ENCODE peak calls at places on chromosomes 7 and 10, in six cellular contexts. U is pancreas, M is GM23248, Q is transverse colon, J is lower lobe of right lung, B is HepG2. D is an unnamed sample.

GRCh38 chr7:87128883-87129282 is 23.4 kb upstream of the DMTF1 start:
- DNase-seq in J (no peak), B (no peak), M (no peak), U (no peak), Q (no peak), D (no peak)

GRCh38 chr10:110868981-110869380 is 2.7 kb upstream of the PDCD4 start:
- DNase-seq in J (no peak), Q (no peak), M (no peak), B (no peak), U (no peak), D (no peak)

GRCh38 chr10:60399343-60399742 is 9.7 kb upstream of the ANK3 start:
- DNase-seq in U (no peak), B (no peak), Q (no peak), J (no peak), M (no peak), D (no peak)

GRCh38 chr7:141354251-141354650 is 197.0 kb upstream of the AGK start:
- DNase-seq in B (no peak), J (no peak), M (peak; percentile 45), U (no peak), Q (no peak), D (no peak)

GRCh38 chr10:101291254-101292193 is 62.3 kb upstream of the LBX1 start:
- DNase-seq in B (peak; percentile 30), U (peak; percentile 84), J (peak; percentile 59), M (peak; percentile 54), Q (peak; percentile 36), D (peak; percentile 72)

GRCh38 chr10:134205-134742 is 981 bp upstream of the ZMYND11 start:
- DNase-seq in M (no peak), Q (no peak), J (no peak), B (no peak), U (no peak), D (peak; percentile 27)

GRCh38 chr7:149147072-149147729 is at the start of gene ZNF398:
- DNase-seq in U (peak; percentile 90), M (peak; percentile 91), Q (peak; percentile 79), J (peak; percentile 85), B (peak; percentile 45), D (peak; percentile 74)

GRCh38 chr10:100740476-100741341 is 4.7 kb upstream of the PAX2 start:
- DNase-seq in U (no peak), B (no peak), M (no peak), Q (no peak), J (no peak), D (no peak)

GRCh38 chr10:120643373-120643772 is 186.3 kb downstream of the PLPP4 start:
- DNase-seq in Q (no peak), B (no peak), M (no peak), U (no peak), J (no peak), D (no peak)

GRCh38 chr7:16849295-16850148 is 32.3 kb downstream of the AGR3 start:
- DNase-seq in M (no peak), J (no peak), B (no peak), Q (no peak), U (no peak), D (no peak)

GRCh38 chr7:16847381-16847860 is 34.4 kb downstream of the AGR3 start:
- DNase-seq in J (peak; percentile 76), Q (peak; percentile 75), M (no peak), U (no peak), B (peak; percentile 50), D (no peak)

GRCh38 chr7:16845746-16846145 is 36.0 kb downstream of the AGR3 start:
- DNase-seq in M (no peak), B (no peak), U (no peak), J (no peak), Q (no peak), D (no peak)

GRCh38 chr7:16850772-16851466 is 30.9 kb downstream of the AGR3 start:
- DNase-seq in M (no peak), Q (no peak), U (no peak), J (peak; percentile 47), B (no peak), D (no peak)

DNA sequence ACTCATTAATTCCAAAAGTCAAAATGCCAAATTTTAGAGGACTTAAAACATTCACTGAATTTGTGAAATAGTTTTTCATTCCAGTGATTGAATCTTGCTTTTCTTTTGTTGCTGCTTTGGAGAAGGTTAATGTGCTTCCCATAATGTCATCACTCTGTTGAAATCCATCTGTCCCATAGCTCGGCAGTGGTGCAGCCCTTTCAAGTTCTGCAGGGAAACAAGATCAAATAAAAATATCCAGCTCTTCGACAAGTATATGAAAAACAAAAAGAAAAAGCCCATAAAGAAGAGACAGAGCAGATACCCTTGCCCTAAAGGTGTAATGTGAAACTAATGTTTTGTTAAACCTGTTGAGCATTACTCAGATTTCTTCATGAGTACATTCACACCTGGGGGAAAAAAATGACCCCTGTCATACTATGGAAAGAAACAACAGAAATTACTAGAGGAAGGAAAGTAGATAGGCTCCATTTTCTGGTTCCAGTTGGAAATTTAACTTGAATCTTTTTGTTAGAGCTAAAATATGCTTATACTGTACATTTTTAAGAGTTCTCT is 35.1 kb downstream of the AGR3 start:
- DNase-seq in B (no peak), M (no peak), J (no peak), Q (no peak), U (no peak), D (no peak)
- H3K36me3 ChIP-seq in B (no peaks in the 10 kb centered on the region), M (no peaks in the 10 kb centered on the region), J (no peaks in the 10 kb centered on the region), Q (no peaks in the 10 kb centered on the region), U (no peaks in the 10 kb centered on the region), D (no peaks in the 10 kb centered on the region)

GRCh38 chr10:77820349-77820748 is 106.2 kb downstream of the DLG5 start:
- DNase-seq in B (no peak), M (no peak), J (peak; percentile 8), Q (no peak), U (no peak), D (no peak)
- H3K36me3 ChIP-seq in B (peaks cover 44% of the 10 kb centered on the region), M (no peaks in the 10 kb centered on the region), J (peaks cover 80% of the 10 kb centered on the region), Q (peaks cover 32% of the 10 kb centered on the region), U (peaks cover 45% of the 10 kb centered on the region), D (no peaks in the 10 kb centered on the region)

GRCh38 chr10:122420624-122421007 is 33.8 kb upstream of the ARMS2 start:
- DNase-seq in U (no peak), Q (no peak), J (no peak), M (peak; percentile 42), B (no peak), D (no peak)
- H3K36me3 ChIP-seq in U (peaks cover 22% of the 10 kb centered on the region), Q (no peaks in the 10 kb centered on the region), J (peaks cover 31% of the 10 kb centered on the region), M (peaks cover 13% of the 10 kb centered on the region), B (peaks cover 20% of the 10 kb centered on the region), D (no peaks in the 10 kb centered on the region)

GRCh38 chr7:155644178-155644970 is at the start of gene RBM33:
- DNase-seq in B (peak; percentile 88), U (peak; percentile 91), Q (peak; percentile 81), M (peak; percentile 93), J (peak; percentile 85), D (peak; percentile 83)

GRCh38 chr7:155646669-155647068 is 2.2 kb downstream of the RBM33 start:
- DNase-seq in B (no peak), J (no peak), Q (no peak), U (no peak), M (no peak), D (no peak)

GRCh38 chr7:155643804-155644177 is 670 bp upstream of the RBM33 start:
- DNase-seq in U (no peak), J (no peak), M (peak; percentile 61), Q (no peak), B (no peak), D (no peak)

GRCh38 chr7:155645652-155646051 is 1.2 kb downstream of the RBM33 start:
- DNase-seq in M (peak; percentile 46), U (no peak), J (no peak), Q (no peak), B (no peak), D (no peak)

DNA sequence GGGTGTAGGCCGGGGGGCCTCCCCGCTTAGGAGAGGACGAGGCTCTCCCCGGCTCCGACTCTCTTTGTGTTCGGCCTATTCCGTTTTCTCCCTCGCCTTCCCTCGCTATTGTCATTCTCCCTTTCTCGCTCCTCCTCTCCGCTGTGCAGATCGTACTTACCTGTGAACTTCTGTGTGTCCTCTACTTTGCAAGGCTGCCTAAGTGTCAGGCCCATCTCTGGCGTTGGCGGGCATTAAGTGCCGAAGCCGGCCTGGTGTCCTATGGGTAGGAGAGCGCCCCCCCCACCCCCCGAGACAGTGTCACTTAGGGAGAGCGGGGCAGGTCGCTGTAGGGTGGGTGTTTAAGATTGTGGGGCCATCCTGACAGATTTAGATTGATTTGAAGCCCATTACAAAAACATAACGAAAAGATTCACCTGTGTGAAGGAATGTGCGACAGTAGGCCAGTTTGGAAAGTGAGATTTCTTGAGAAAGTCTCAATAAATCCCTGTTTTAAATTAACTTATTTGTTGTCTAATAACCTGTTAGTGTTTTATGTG is 579 bp downstream of the RBM33 start:
- DNase-seq in Q (peak; percentile 38), U (peak; percentile 59), J (peak; percentile 59), B (peak; percentile 22), M (peak; percentile 74), D (peak; percentile 69)
- H3K36me3 ChIP-seq in Q (no peaks in the 10 kb centered on the region), U (no peaks in the 10 kb centered on the region), J (peaks cover 17% of the 10 kb centered on the region), B (peaks cover 2% of the 10 kb centered on the region), M (peaks cover 17% of the 10 kb centered on the region), D (no peaks in the 10 kb centered on the region)

GRCh38 chr7:157233677-157234076 is 95.0 kb downstream of the UBE3C start:
- DNase-seq in J (no peak), Q (no peak), U (no peak), M (peak; percentile 64), B (no peak), D (no peak)

GRCh38 chr7:157224627-157225026 is 85.9 kb downstream of the UBE3C start:
- DNase-seq in B (peak; percentile 23), U (no peak), Q (no peak), M (peak; percentile 42), J (no peak), D (no peak)

GRCh38 chr7:157234271-157234670 is 95.5 kb downstream of the UBE3C start:
- DNase-seq in U (no peak), M (peak; percentile 61), B (no peak), Q (no peak), J (no peak), D (no peak)

GRCh38 chr7:157228864-157229422 is 90.2 kb downstream of the UBE3C start:
- DNase-seq in J (no peak), B (peak; percentile 27), Q (no peak), M (peak; percentile 57), U (no peak), D (peak; percentile 43)
- H3K36me3 ChIP-seq in J (peaks cover 96% of the 10 kb centered on the region), B (peaks cover 13% of the 10 kb centered on the region), Q (peaks cover 40% of the 10 kb centered on the region), M (peaks cover 28% of the 10 kb centered on the region), U (peaks cover 39% of the 10 kb centered on the region), D (no peaks in the 10 kb centered on the region)

GRCh38 chr10:79435271-79436065 is 10.0 kb downstream of the ZCCHC24 start:
- DNase-seq in U (peak; percentile 48), J (no peak), M (peak; percentile 57), Q (no peak), B (no peak), D (no peak)
- H3K36me3 ChIP-seq in U (no peaks in the 10 kb centered on the region), J (peaks cover 39% of the 10 kb centered on the region), M (peaks cover 3% of the 10 kb centered on the region), Q (no peaks in the 10 kb centered on the region), B (no peaks in the 10 kb centered on the region), D (no peaks in the 10 kb centered on the region)